ENCODE peak calls at places on chromosomes 1 and 21, in four cellular contexts. Q, Z, A and B are unnamed samples. For H3K4me1, the result is how much of the 10 kb centered on the place peaks cover.

GRCh38 chr1:91799159-91799558 is 86.8 kb downstream of the TGFBR3 start:
- DNase-seq in Q (no peak), Z (no peak), A (peak), B (no peak)

GRCh38 chr21:40618216-40618615 is 228.7 kb downstream of the DSCAM start:
- DNase-seq in Q (no peak), Z (no peak), A (no peak), B (no peak)

GRCh38 chr1:58883037-58883887 is 99.4 kb upstream of the JUN start:
- DNase-seq in Q (peak), Z (peak), A (peak), B (peak)

GRCh38 chr1:161956097-161956496 is 67.6 kb downstream of the OLFML2B start:
- DNase-seq in Q (no peak), Z (no peak), A (no peak), B (no peak)

GRCh38 chr1:35577071-35577998 is 4.2 kb downstream of the TFAP2E start:
- DNase-seq in Q (peak), Z (no peak), A (peak), B (peak)

GRCh38 chr1:84299536-84300260 is 1.8 kb upstream of the SAMD13 start:
- DNase-seq in Q (no peak), Z (no peak), A (no peak), B (no peak)

GRCh38 chr1:38028105-38028591 is 15.6 kb downstream of the UTP11 start:
- DNase-seq in Q (no peak), Z (no peak), A (no peak), B (no peak)

GRCh38 chr1:220918285-220918951 is 39.2 kb downstream of the HLX start:
- DNase-seq in Q (no peak), Z (no peak), A (no peak), B (no peak)

GRCh38 chr1:204338359-204338758 is 21.4 kb downstream of the PLEKHA6 start:
- DNase-seq in Q (no peak), Z (no peak), A (no peak), B (no peak)

GRCh38 chr1:51304360-51304759 is 26.0 kb downstream of the TTC39A start:
- DNase-seq in Q (no peak), Z (no peak), A (no peak), B (no peak)

GRCh38 chr1:36968730-36969129 is 65.6 kb downstream of the GRIK3 start:
- DNase-seq in Q (no peak), Z (no peak), A (no peak), B (no peak)

GRCh38 chr1:82586473-82586872 is 785.7 kb downstream of the ADGRL2 start:
- DNase-seq in Q (no peak), Z (no peak), A (peak), B (peak)

GRCh38 chr1:107184888-107185287 is 44.0 kb downstream of the NTNG1 start:
- DNase-seq in Q (no peak), Z (no peak), A (no peak), B (no peak)

GRCh38 chr21:14403681-14404318 is 20.9 kb upstream of the HSPA13 start:
- DNase-seq in Q (no peak), Z (no peak), A (no peak), B (no peak)

GRCh38 chr1:11286735-11287410 is 13.9 kb downstream of the UBIAD1 start:
- DNase-seq in Q (no peak), Z (no peak), A (no peak), B (peak)

GRCh38 chr1:213399695-213400094 is 348.7 kb downstream of the RPS6KC1 start:
- DNase-seq in Q (no peak), Z (no peak), A (no peak), B (peak)

GRCh38 chr1:41485605-41486004 is 1.1 kb upstream of the EDN2 start:
- DNase-seq in Q (no peak), Z (peak), A (no peak), B (peak)

GRCh38 chr1:37655274-37655673 is 20.6 kb upstream of the RSPO1 start:
- DNase-seq in Q (no peak), Z (no peak), A (no peak), B (no peak)

GRCh38 chr1:26697978-26698849 is 2.4 kb downstream of the ARID1A start:
- DNase-seq in Q (peak), Z (peak), A (peak), B (peak)

GRCh38 chr21:28636988-28637691 is 355.5 kb downstream of the LTN1 start:
- DNase-seq in Q (no peak), Z (no peak), A (no peak), B (no peak)

GRCh38 chr1:1157033-1157365 is 16.7 kb upstream of the TTLL10 start:
- DNase-seq in Q (no peak), Z (no peak), A (peak), B (no peak)

GRCh38 chr1:152622803-152623202 is at the start of gene LCE3A:
- DNase-seq in Q (no peak), Z (peak), A (no peak), B (peak)

GRCh38 chr21:15063821-15064575 is 802 bp downstream of the NRIP1 start:
- DNase-seq in Q (peak), Z (peak), A (peak), B (peak)

GRCh38 chr1:160121388-160121787 is 5.8 kb downstream of the ATP1A2 start:
- DNase-seq in Q (no peak), Z (no peak), A (no peak), B (no peak)

GRCh38 chr1:1331068-1331965 is at the start of gene TAS1R3:
- DNase-seq in Q (peak), Z (no peak), A (no peak), B (no peak)

GRCh38 chr21:25938673-25939395 is 204.1 kb downstream of the GABPA start:
- DNase-seq in Q (peak), Z (no peak), A (no peak), B (no peak)

GRCh38 chr21:43600642-43601397 is 58.5 kb downstream of the HSF2BP start:
- DNase-seq in Q (no peak), Z (no peak), A (no peak), B (no peak)

DNA sequence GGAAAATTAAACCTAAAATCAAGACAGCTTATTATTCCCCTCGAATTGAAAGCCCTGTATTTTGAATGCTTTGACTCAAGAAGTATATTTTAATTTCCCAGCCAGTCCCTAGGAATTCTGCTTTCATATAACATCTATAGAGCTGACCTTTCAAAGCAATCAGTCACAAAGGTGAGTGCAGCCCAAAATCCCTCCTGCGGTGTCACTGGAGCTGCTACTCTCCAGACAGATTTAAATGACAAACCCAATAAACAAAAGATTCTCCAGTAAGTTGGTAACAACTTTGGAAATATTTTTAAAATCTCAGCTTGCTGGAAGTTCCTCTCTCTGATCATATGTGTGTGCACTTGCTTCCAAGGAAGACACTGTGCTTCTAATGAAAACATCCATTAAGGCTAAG is 14.7 kb downstream of the PLPP3 start:
- DNase-seq in Q (no peak), Z (no peak), A (no peak), B (no peak)
- H3K4me1 ChIP-seq in Q (half or more), Z (half or more), A (half or more), B (under half)

GRCh38 chr1:225511828-225512381 is 84.1 kb upstream of the LBR start:
- DNase-seq in Q (no peak), Z (no peak), A (no peak), B (no peak)
- H3K4me1 ChIP-seq in Q (under half), Z (under half), A (under half), B (under half)

GRCh38 chr21:37370152-37371040 is 3.8 kb downstream of the DYRK1A start:
- DNase-seq in Q (no peak), Z (no peak), A (no peak), B (no peak)
- H3K4me1 ChIP-seq in Q (half or more), Z (half or more), A (half or more), B (under half)

DNA sequence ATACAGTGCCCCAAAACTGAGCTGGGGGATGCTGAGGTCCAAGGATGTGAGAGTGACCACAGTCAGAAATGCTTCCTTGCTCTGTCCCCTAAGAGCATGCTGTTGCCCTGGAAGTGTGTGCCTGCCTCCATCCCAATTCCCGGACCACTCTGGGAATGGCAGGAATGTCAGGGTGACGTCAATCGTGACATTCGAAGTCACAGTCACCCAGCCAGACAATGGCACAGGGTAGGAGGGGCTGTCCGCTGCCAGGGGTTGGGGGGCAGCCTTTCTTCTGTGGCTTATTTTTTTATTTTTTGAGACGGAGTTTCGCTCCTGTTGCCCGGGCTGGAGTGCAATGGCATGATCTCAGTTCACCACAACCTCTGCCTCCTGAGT is 22.3 kb downstream of the MEF2D start:
- DNase-seq in Q (no peak), Z (no peak), A (no peak), B (peak)
- H3K4me1 ChIP-seq in Q (half or more), Z (under half), A (half or more), B (under half)

GRCh38 chr1:178262101-178262500 is 168.2 kb downstream of the RASAL2 start:
- DNase-seq in Q (no peak), Z (no peak), A (no peak), B (no peak)
- H3K4me1 ChIP-seq in Q (under half), Z (under half), A (under half), B (under half)

GRCh38 chr1:230827081-230827681 is 41.1 kb downstream of the C1orf198 start:
- DNase-seq in Q (no peak), Z (no peak), A (peak), B (peak)
- H3K4me1 ChIP-seq in Q (half or more), Z (under half), A (half or more), B (under half)

DNA sequence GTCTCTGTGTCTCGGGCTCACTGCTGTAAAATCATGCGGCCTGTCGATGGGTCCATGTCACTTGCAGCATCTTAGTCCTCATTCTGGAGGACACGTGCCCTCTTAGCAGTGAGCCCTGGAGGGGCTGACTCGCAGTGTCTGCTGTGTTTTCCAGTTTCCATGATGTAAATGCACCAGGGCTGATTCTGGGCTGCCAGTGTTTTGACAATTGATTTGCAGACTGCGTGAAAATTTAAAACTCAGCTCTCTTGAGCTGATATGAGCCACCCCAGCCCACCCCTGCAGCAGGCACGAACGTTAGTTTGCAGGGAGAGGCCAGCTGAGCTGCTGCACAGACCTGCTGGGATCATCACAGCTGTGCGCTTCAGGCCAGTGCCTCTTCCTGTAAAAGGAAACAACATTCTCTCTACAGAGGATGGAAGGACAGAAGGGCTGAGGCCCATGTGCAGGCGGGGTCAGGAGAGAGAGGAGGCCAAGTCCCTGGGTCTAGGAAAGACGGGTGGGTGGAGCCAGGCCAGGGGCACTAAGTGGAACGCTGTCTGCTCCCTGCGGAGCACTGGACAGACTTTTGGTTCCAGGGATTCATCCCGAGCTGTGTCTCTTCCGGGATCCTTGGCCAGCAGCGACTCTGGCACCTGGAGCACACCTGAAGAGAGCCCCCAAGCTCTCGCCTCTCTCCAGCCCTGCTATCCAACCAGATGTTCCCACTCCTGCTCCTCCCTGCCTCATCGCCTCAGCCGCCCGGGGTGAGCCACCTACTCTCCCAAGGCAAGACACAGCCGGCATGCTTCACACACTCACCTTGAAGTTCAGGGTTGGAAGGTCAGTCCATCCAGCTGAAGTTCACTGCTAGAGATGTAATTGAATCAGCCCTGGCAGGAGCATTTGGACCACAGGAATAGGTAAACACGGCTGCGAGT is 42.5 kb downstream of the RSPH1 start:
- DNase-seq in Q (no peak), Z (no peak), A (no peak), B (no peak)
- H3K4me1 ChIP-seq in Q (under half), Z (under half), A (under half), B (under half)

GRCh38 chr1:108560430-108561144 is 687 bp downstream of the EEIG2 start:
- DNase-seq in Q (peak), Z (peak), A (peak), B (peak)

GRCh38 chr1:108561145-108561458 is 1.2 kb downstream of the EEIG2 start:
- DNase-seq in Q (no peak), Z (no peak), A (no peak), B (no peak)

GRCh38 chr1:108561731-108562326 is 1.9 kb downstream of the EEIG2 start:
- DNase-seq in Q (peak), Z (peak), A (peak), B (peak)

GRCh38 chr1:108559215-108560142 is at the start of gene EEIG2:
- DNase-seq in Q (peak), Z (peak), A (peak), B (peak)

DNA sequence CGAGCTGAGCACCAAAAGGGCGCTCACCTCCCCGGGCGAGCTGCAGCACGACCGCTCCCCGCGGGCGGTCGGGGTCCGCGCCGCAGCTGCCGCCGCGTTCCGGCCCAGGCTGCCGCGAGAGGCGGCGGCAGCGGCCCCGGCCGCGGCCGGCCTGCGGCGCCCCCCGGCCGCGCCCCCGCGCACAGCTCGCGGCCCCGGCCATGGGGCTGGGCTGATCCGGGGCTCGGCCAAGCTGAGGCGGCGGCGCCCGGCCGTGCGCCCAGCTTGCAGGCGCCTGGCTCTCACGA is 186 bp downstream of the EEIG2 start:
- DNase-seq in Q (no peak), Z (no peak), A (no peak), B (no peak)
- H3K4me1 ChIP-seq in Q (under half), Z (under half), A (under half), B (under half)